ENCODE peak calls at places on chromosome 20, in four cellular contexts. I is upper lobe of right lung, P is uterus, T is AG09309. W is an unnamed sample.

GRCh38 chr20:652611-653109 is 340 bp downstream of the SRXN1 start:
- DNase-seq in I (peak; percentile 79), P (no peak), T (no peak), W (no peak)

GRCh38 chr20:50259705-50260479 is 69.3 kb downstream of the CEBPB start:
- DNase-seq in P (no peak), I (peak; percentile 82), T (no peak), W (no peak)

GRCh38 chr20:35773154-35773751 is 1.4 kb downstream of the PHF20 start:
- DNase-seq in T (no peak), P (no peak), I (no peak), W (no peak)

GRCh38 chr20:32823737-32824588 is 4.2 kb downstream of the MAPRE1 start:
- DNase-seq in T (no peak), I (no peak), P (no peak), W (no peak)

GRCh38 chr20:6045566-6045965 is 8.3 kb downstream of the LRRN4 start:
- DNase-seq in P (no peak), T (no peak), I (no peak), W (no peak)

GRCh38 chr20:62937353-62938104 is 418 bp upstream of the GID8 start:
- DNase-seq in P (peak; percentile 96), T (peak; percentile 83), I (peak; percentile 98), W (peak; percentile 83)

GRCh38 chr20:19880256-19881079 is 122.4 kb downstream of the RIN2 start:
- DNase-seq in I (no peak), P (no peak), T (peak; percentile 72), W (peak; percentile 68)

GRCh38 chr20:44215125-44215524 is 4.6 kb upstream of the OSER1 start:
- DNase-seq in P (peak; percentile 72), I (peak; percentile 78), T (no peak), W (no peak)

GRCh38 chr20:50110141-50111047 is 2.6 kb downstream of the UBE2V1 start:
- DNase-seq in P (no peak), T (no peak), I (no peak), W (no peak)

GRCh38 chr20:62009322-62009721 is 56.4 kb downstream of the TAF4 start:
- DNase-seq in I (no peak), P (no peak), T (no peak), W (no peak)

GRCh38 chr20:10094566-10095173 is 59.9 kb downstream of the ANKEF1 start:
- DNase-seq in I (no peak), P (no peak), T (no peak), W (no peak)

GRCh38 chr20:29079769-29080690 is 2177.4 kb upstream of the DEFB115 start:
- DNase-seq in P (no peak), T (peak; percentile 14), I (no peak), W (no peak)

GRCh38 chr20:37885042-37885441 is 17.9 kb upstream of the VSTM2L start:
- DNase-seq in T (no peak), P (no peak), I (no peak), W (no peak)

GRCh38 chr20:55782861-55783260 is 222.5 kb downstream of the CBLN4 start:
- DNase-seq in T (no peak), I (no peak), P (no peak), W (no peak)

DNA sequence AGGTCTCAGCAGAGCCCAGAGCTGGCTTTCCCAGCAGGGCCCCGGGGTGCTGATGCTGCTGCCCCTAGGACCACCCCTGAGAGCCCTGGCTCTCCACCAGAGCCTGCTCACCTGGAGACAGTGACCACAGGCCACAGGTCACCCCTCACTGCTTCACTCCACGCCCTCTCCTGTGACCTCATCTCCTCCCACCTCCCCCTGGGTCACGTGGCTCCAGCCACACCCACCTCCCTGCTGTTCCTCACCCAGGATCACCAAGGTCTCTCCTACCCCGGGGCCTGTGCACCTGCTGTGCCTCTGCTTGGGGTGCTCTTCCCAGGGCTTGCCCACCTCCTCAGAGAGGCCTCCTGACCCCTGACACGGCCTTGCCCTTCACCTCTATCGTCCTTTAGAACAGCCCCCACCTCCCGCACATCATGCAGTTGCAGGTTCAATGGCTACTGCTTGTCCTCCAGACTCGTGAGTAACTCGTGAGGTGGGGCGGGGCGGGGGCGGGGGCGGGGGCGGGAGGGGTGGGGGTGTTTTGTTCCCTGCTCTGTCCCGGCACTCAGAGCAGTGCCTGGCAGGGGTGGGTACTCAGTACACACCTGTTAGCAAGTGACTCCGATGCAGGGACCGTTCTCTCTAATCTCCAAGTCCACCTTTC is 468.0 kb downstream of the PREX1 start:
- DNase-seq in I (no peak), P (no peak), T (no peak), W (no peak)
- H3K4me3 ChIP-seq in I (no peak overlapping the region), P (no peak overlapping the region), T (no peak overlapping the region), W (no peak overlapping the region)

GRCh38 chr20:63980806-63981728 is at the start of gene PRPF6:
- DNase-seq in P (peak; percentile 89), I (peak; percentile 98), T (peak; percentile 63), W (peak; percentile 44)

GRCh38 chr20:63978319-63979220 is 872 bp downstream of the SAMD10 start:
- DNase-seq in T (no peak), P (peak; percentile 41), I (peak; percentile 93), W (no peak)

GRCh38 chr20:63980317-63980805 is 571 bp upstream of the PRPF6 start:
- DNase-seq in I (no peak), T (no peak), P (no peak), W (no peak)

GRCh38 chr20:63979221-63979548 is 257 bp downstream of the SAMD10 start:
- DNase-seq in T (no peak), P (no peak), I (peak; percentile 68), W (no peak)

DNA sequence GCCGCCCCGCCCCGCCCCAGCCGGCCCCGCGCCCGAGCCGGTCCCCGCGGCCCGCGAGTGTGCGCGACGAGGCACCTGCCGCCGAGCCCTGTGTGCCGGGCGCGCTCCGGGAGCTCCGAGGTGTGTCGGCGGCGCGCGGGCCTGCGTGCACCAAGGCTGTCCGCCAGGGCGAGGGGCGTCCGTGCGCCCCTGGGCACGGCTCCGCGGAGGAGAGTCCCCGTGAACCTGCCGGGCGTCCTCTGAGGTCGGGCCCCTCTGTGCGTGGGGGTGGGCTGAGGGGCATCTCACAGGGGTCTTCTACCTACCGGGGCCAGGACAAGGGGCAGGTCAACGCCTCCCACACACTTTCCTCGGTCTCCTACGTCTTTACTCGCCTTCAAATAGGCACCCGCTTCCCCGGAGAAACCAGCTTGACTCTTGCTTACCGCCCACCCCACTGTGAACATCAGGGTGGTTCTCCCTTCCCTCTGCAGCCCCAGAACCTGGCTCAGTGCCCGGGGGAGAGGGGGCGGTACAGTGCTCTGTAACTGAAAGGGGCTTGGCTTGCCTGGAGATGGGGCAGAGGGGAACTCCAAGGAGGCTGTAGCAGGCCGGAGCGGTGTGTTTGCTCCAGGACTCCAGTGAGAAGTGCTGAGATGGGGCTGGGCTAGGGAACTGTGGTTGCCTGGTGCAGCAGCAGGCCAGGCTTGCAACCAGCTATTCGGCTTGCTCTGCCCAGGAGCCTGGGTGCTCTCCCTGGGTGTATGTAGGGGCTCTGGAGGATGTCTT is at the start of gene SAMD10:
- DNase-seq in T (no peak), I (peak; percentile 83), P (peak; percentile 33), W (no peak)
- TF ChIP-seq CTCF in T (no peak), I (peak; percentile 5), P (peak; percentile 38), W (peak; percentile 8)

DNA sequence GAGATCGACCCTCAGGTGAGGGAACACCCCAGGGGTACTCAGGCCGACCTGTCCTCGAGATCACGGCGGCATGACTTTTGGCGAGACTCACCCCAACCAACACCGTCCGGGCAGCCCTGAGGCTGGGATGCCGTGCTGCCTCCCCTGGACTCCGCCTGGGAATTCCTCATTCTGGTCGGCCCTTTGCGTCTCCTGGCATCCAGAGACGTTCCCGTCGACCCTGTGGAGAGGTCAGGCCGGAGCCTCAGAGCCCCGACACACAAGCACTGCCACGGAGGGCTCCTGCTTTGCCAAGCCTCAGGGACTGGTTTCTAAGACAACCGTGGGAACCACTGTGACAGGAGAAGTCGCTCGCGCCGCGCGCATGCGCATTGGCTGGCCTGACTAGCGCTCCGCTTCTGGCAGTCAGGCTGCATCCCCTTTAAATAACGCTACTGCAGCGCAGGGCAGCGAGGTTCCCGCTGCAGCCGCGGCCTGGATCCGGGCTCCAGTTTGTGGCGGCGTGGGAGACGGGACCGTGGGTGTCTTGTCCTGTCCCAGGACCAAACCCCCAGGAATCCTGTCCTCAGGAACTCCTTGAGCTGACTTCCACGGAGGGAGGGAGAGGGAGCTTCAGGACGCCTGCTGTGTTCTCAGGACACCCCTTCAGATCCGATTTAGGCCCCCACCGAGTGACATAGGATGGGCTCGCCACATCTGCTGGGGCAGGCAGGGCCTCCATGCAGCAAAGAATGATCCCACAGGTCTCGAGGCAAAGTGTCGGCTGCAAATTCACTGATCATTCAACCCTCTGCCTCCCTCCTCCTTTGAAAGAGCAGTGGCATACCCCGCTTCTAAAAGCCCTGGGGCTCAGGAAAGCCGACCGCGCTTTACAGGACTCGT is 163.2 kb upstream of the ZNF337 start:
- DNase-seq in P (peak; percentile 54), T (no peak), I (peak; percentile 88), W (no peak)
- H3K4me3 ChIP-seq in P (no peak overlapping the region), T (peak overlapping the region; percentile 14), I (peak overlapping the region; percentile 36), W (no peak overlapping the region)

DNA sequence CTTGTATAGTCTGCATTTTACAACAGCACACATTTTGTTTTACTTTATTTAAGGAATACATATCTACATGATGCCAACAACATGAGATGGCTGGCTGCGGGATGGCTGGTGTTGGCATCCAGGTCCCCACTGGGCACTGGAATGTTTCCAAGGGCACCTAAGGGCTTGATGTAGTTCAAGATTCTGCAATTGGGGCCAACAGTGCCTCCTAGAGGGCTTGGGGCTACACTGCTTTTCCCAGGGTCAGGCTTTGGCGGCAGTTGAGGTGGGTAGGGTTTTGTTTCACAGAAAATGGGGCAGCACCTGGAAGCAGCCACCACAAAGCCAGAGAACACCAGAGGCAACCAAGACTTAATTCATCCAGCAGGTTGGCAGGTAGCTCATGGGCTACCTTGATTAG is 202.2 kb upstream of the PRND start:
- DNase-seq in I (no peak), T (no peak), P (no peak), W (no peak)
- TF ChIP-seq CTCF in I (peak; percentile 46), T (peak; percentile 31), P (no peak), W (peak; percentile 3)

W was measured in AG04449.